ENCODE peak calls at places on chromosomes 11 and 22, in five cellular contexts. H, A, Q, S and T are unnamed samples.

GRCh38 chr11:32109138-32109537 is 18.3 kb downstream of the RCN1 start:
- DNase-seq in A (peak), S (no peak), H (peak), Q (no peak), T (no peak)

GRCh38 chr22:34427436-34427835 is 507.2 kb upstream of the LARGE1 start:
- DNase-seq in Q (no peak), A (no peak), H (no peak), S (no peak), T (no peak)

GRCh38 chr22:45009881-45010531 is at the start of gene PHF21B:
- DNase-seq in A (peak), H (peak), Q (peak), S (peak), T (peak)

GRCh38 chr11:8090756-8091155 is 9.7 kb downstream of the TUB start:
- DNase-seq in S (peak), Q (peak), H (no peak), A (peak), T (peak)

GRCh38 chr11:134756811-134757540 is 344.9 kb upstream of the B3GAT1 start:
- DNase-seq in A (no peak), S (no peak), Q (no peak), H (no peak), T (no peak)

GRCh38 chr11:59776210-59777066 is 21.3 kb downstream of the STX3 start:
- DNase-seq in A (peak), H (peak), Q (no peak), S (no peak), T (no peak)

GRCh38 chr11:19237813-19238212 is 2.9 kb downstream of the E2F8 start:
- DNase-seq in A (no peak), H (no peak), Q (no peak), S (no peak), T (no peak)

GRCh38 chr11:61667684-61668320 is 12.4 kb upstream of the DAGLA start:
- DNase-seq in H (no peak), S (no peak), A (no peak), Q (no peak), T (peak)

GRCh38 chr11:76291576-76292526 is 85.5 kb upstream of the WNT11 start:
- DNase-seq in Q (no peak), H (no peak), A (no peak), S (no peak), T (no peak)

GRCh38 chr11:17013548-17014320 is 480 bp downstream of the PLEKHA7 start:
- DNase-seq in A (no peak), S (peak), Q (peak), H (no peak), T (peak)

GRCh38 chr11:17979770-17980371 is 33.0 kb downstream of the SERGEF start:
- DNase-seq in S (peak), H (peak), A (peak), Q (peak), T (peak)

GRCh38 chr11:70948416-70948815 is 304.0 kb downstream of the SHANK2 start:
- DNase-seq in A (no peak), S (no peak), Q (no peak), H (no peak), T (no peak)

GRCh38 chr11:70944141-70944540 is 308.2 kb downstream of the SHANK2 start:
- DNase-seq in Q (no peak), A (no peak), H (no peak), S (no peak), T (no peak)

GRCh38 chr11:70948855-70949551 is 303.4 kb downstream of the SHANK2 start:
- DNase-seq in S (no peak), Q (no peak), A (no peak), H (no peak), T (no peak)

GRCh38 chr11:70942593-70942992 is 309.8 kb downstream of the SHANK2 start:
- DNase-seq in H (no peak), Q (no peak), S (peak), A (no peak), T (peak)

DNA sequence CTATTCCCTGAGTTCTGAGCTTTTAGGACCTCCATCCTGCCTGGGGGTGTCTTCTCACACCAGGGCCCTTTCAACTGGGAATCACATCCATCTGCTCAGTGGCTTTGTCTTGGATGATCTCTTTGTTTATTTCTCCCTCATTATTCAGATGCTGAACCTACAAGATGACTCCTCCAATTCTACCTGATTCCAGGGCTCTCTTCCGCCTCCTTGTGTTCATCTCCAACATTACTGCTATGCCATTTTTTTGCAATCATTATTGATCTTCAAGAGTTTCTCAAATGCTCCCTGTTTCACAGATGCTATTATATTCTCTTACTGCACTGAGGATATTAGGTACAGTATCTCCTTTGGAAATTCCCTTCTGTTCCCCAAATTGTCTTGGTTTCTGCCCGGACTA is 307.7 kb downstream of the SHANK2 start:
- DNase-seq in S (no peak), Q (no peak), H (no peak), A (no peak), T (no peak)
- H2BK15ac ChIP-seq in S (no peak), Q (no peak), H (no peak), A (no peak), T (no peak)

GRCh38 chr11:83681045-83681781 is 395.0 kb upstream of the CCDC90B start:
- DNase-seq in S (no peak), A (no peak), Q (peak), H (no peak), T (no peak)

GRCh38 chr11:83674498-83674897 is 388.3 kb upstream of the CCDC90B start:
- DNase-seq in Q (no peak), A (no peak), S (no peak), H (no peak), T (no peak)

GRCh38 chr11:83676061-83676460 is 389.9 kb upstream of the CCDC90B start:
- DNase-seq in S (no peak), H (no peak), Q (no peak), A (no peak), T (no peak)

GRCh38 chr11:83680351-83680750 is 394.2 kb upstream of the CCDC90B start:
- DNase-seq in A (no peak), Q (no peak), H (no peak), S (no peak), T (peak)

GRCh38 chr11:83677730-83678129 is 391.6 kb upstream of the CCDC90B start:
- DNase-seq in H (no peak), A (no peak), Q (no peak), S (no peak), T (peak)
- H3K4me3 ChIP-seq in H (no peak), A (no peak), Q (no peak), S (no peak), T (no peak)

DNA sequence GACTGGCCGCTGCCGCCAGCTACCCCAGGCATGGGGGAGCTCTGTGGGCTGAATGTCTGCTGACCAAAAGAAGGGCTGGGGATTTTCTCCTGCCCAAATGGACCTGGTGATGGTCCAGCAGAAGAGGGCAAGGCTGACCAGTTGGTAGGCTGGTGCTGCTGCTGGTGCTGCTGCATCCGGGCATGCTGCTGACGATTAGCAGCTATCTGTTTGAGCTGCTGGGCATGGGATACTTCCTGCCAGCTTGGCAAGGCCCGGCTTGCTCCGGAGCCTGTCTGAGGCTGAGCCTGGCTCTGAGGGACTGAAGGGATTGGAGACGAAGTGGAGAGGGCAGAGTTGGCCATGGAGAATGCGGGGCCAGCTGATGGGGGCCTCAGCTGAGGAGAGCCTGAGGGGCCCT is 168.6 kb upstream of the MTMR2 start:
- DNase-seq in Q (no peak), S (no peak), H (no peak), A (no peak), T (no peak)
- H2BK15ac ChIP-seq in Q (peak), S (no peak), H (no peak), A (no peak), T (no peak)

GRCh38 chr11:69831985-69832384 is 12.8 kb upstream of the FGF3 start:
- DNase-seq in Q (no peak), S (no peak), A (no peak), H (no peak), T (peak)

GRCh38 chr11:69834811-69835800 is 15.9 kb upstream of the FGF3 start:
- DNase-seq in Q (no peak), H (no peak), A (no peak), S (no peak), T (no peak)

GRCh38 chr11:69836401-69836800 is 17.2 kb upstream of the FGF3 start:
- DNase-seq in H (no peak), Q (no peak), S (no peak), A (no peak), T (no peak)

GRCh38 chr11:69832561-69833413 is 13.6 kb upstream of the FGF3 start:
- DNase-seq in H (no peak), A (no peak), S (peak), Q (no peak), T (no peak)

GRCh38 chr11:69834251-69834650 is 15.0 kb upstream of the FGF3 start:
- DNase-seq in H (no peak), S (no peak), A (no peak), Q (no peak), T (no peak)
- H3K4me3 ChIP-seq in H (no peak), S (no peak), A (no peak), Q (no peak), T (no peak)

DNA sequence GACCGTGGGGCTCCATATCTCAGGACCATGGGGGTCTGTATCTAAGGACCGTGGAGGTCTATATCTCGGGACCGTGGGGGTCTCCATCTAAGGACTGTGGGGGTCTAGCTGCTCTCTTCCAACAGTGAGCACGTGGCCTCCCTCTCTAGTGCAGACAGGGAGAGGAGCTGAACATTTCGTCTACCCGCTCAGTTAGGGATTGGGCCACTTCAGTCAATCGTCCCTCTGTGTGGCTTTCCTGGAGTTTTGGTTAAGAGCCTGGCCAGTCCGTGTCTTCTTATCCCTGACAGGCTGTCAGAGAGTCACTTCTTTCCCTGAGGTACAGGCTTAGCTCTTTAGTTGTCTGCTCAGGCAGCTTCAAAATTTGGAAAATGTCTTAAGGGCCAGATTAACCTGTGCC is 3.1 kb downstream of the KRTAP5-1 start:
- DNase-seq in H (no peak), S (no peak), Q (no peak), A (no peak), T (no peak)
- H2BK15ac ChIP-seq in H (no peak), S (no peak), Q (no peak), A (no peak), T (no peak)

DNA sequence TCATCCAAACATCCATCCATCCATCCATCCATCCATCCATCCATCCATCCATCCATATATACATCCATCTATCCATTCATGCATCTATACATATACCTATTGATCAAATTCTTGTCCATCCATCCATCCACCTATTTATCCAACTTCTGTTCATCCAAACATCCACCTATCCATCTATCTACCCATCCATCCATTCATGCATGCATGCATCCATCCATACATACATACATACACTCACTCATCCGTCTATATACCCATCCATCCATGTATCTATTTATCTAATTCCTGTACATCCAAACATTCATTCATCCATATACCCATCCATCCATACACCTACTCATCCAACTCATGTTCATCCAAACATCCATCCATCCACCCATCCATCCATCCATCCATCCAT is 19.3 kb upstream of the YWHAH start:
- DNase-seq in Q (no peak), S (no peak), H (no peak), A (no peak), T (no peak)
- H3K4me3 ChIP-seq in Q (no peak), S (no peak), H (no peak), A (no peak), T (no peak)

GRCh38 chr22:17829691-17830040 is 55.4 kb upstream of the BID start:
- DNase-seq in H (peak), A (no peak), Q (no peak), S (no peak), T (no peak)
- H2BK15ac ChIP-seq in H (no peak), A (no peak), Q (no peak), S (no peak), T (no peak)

DNA sequence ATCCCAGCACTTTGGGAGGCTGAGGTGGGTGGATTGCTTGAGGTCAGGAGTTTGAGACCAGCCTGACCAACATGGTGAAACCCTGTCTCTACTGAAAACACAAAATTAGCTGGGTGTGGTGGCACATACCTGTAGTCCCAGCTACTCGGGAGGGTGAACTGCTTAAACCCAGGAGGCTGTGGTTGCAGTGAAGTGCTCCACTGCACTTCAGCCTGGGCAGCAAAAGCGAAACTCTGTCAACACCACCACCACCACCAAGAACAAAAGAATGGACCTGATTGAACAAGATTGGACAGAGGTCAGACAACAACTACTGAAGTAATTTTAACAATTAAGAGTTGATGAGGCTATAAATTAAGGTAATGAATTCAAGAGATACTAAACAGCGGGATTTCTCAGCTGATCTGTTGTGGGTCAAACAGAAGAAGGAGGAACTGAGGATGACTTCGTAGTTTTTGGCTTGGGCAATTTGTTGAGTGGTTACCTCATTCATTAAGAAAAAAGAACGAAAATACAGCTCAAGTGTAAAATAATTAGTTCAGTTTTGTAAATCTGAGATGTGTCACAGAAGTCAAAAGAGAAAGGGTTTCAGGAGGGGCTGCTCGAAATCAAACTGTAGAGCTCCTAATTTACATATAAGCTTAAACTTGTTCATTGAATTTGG is 4.7 kb downstream of the IL18 start:
- DNase-seq in Q (no peak), A (no peak), S (no peak), H (no peak), T (no peak)
- H3K4me3 ChIP-seq in Q (no peak), A (no peak), S (no peak), H (no peak), T (no peak)